ENCODE peak calls at places on chromosomes 12 and 14, in five cellular contexts. One of them, this sample, is unnamed.

GRCh38 chr14:94401083-94401482 is 12.7 kb upstream of the SERPINA1 start:
- DNase-seq in esophagus squamous epithelium: no peak
- DNase-seq in heart left ventricle: no peak
- DNase-seq in PC-3: peak; percentile 51
- DNase-seq in fibroblast of lung: no peak
- DNase-seq in this sample: peak; percentile 68

GRCh38 chr14:61754627-61755381 is 7.4 kb upstream of the SNAPC1 start:
- DNase-seq in esophagus squamous epithelium: no peak
- DNase-seq in heart left ventricle: no peak
- DNase-seq in PC-3: peak; percentile 64
- DNase-seq in fibroblast of lung: no peak
- DNase-seq in this sample: peak; percentile 65

GRCh38 chr14:40365305-40365704 is 933.1 kb upstream of the FBXO33 start:
- DNase-seq in esophagus squamous epithelium: no peak
- DNase-seq in heart left ventricle: no peak
- DNase-seq in PC-3: no peak
- DNase-seq in fibroblast of lung: no peak
- DNase-seq in this sample: no peak

GRCh38 chr14:52352546-52352945 is 38.4 kb downstream of the PTGER2 start:
- DNase-seq in esophagus squamous epithelium: no peak
- DNase-seq in heart left ventricle: no peak
- DNase-seq in PC-3: no peak
- DNase-seq in fibroblast of lung: peak; percentile 76
- DNase-seq in this sample: peak; percentile 28

GRCh38 chr14:68668028-68668427 is 124.8 kb downstream of the ZFP36L1 start:
- DNase-seq in esophagus squamous epithelium: no peak
- DNase-seq in heart left ventricle: no peak
- DNase-seq in PC-3: no peak
- DNase-seq in fibroblast of lung: no peak
- DNase-seq in this sample: no peak

GRCh38 chr12:51200156-51200555 is 17.7 kb downstream of the POU6F1 start:
- DNase-seq in esophagus squamous epithelium: no peak
- DNase-seq in heart left ventricle: no peak
- DNase-seq in PC-3: no peak
- DNase-seq in fibroblast of lung: no peak
- DNase-seq in this sample: no peak

GRCh38 chr14:81710232-81710845 is 176.7 kb upstream of the SEL1L start:
- DNase-seq in esophagus squamous epithelium: no peak
- DNase-seq in heart left ventricle: no peak
- DNase-seq in PC-3: peak; percentile 55
- DNase-seq in fibroblast of lung: peak; percentile 11
- DNase-seq in this sample: peak; percentile 1

GRCh38 chr12:24709201-24709600 is 239.7 kb downstream of the BCAT1 start:
- DNase-seq in esophagus squamous epithelium: no peak
- DNase-seq in heart left ventricle: no peak
- DNase-seq in PC-3: no peak
- DNase-seq in fibroblast of lung: peak; percentile 14
- DNase-seq in this sample: peak; percentile 48

GRCh38 chr14:64234877-64235651 is 59.1 kb downstream of the ESR2 start:
- DNase-seq in esophagus squamous epithelium: no peak
- DNase-seq in heart left ventricle: no peak
- DNase-seq in PC-3: peak; percentile 85
- DNase-seq in fibroblast of lung: peak; percentile 44
- DNase-seq in this sample: peak; percentile 14

GRCh38 chr12:88970742-88971141 is 381.6 kb downstream of the DUSP6 start:
- DNase-seq in esophagus squamous epithelium: no peak
- DNase-seq in heart left ventricle: no peak
- DNase-seq in PC-3: no peak
- DNase-seq in fibroblast of lung: no peak
- DNase-seq in this sample: no peak

GRCh38 chr12:51951843-51952722 is 584 bp downstream of the ACVR1B start:
- DNase-seq in esophagus squamous epithelium: no peak
- DNase-seq in heart left ventricle: peak; percentile 46
- DNase-seq in PC-3: peak; percentile 11
- DNase-seq in fibroblast of lung: no peak
- DNase-seq in this sample: no peak

GRCh38 chr14:69281450-69282169 is 21.7 kb downstream of the GALNT16 start:
- DNase-seq in esophagus squamous epithelium: no peak
- DNase-seq in heart left ventricle: peak; percentile 82
- DNase-seq in PC-3: no peak
- DNase-seq in fibroblast of lung: no peak
- DNase-seq in this sample: peak; percentile 5

GRCh38 chr12:120342156-120342555 is 14.6 kb upstream of the PLA2G1B start:
- DNase-seq in esophagus squamous epithelium: no peak
- DNase-seq in heart left ventricle: no peak
- DNase-seq in PC-3: no peak
- DNase-seq in fibroblast of lung: no peak
- DNase-seq in this sample: no peak

GRCh38 chr14:69500736-69501135 is 16.2 kb downstream of the PLEKHD1 start:
- DNase-seq in esophagus squamous epithelium: no peak
- DNase-seq in heart left ventricle: no peak
- DNase-seq in PC-3: no peak
- DNase-seq in fibroblast of lung: no peak
- DNase-seq in this sample: no peak

GRCh38 chr12:112148031-112148513 is 22.7 kb downstream of the TRAFD1 start:
- DNase-seq in esophagus squamous epithelium: no peak
- DNase-seq in heart left ventricle: no peak
- DNase-seq in PC-3: peak; percentile 89
- DNase-seq in fibroblast of lung: peak; percentile 65
- DNase-seq in this sample: peak; percentile 79

GRCh38 chr14:22026527-22026926 is 352.9 kb upstream of the OR4E1 start:
- DNase-seq in esophagus squamous epithelium: no peak
- DNase-seq in heart left ventricle: no peak
- DNase-seq in PC-3: peak; percentile 19
- DNase-seq in fibroblast of lung: no peak
- DNase-seq in this sample: no peak

GRCh38 chr14:36096090-36096489 is 80.4 kb downstream of the PTCSC3 start:
- DNase-seq in esophagus squamous epithelium: no peak
- DNase-seq in heart left ventricle: no peak
- DNase-seq in PC-3: peak; percentile 37
- DNase-seq in fibroblast of lung: no peak
- DNase-seq in this sample: peak; percentile 52

GRCh38 chr14:103089386-103090335 is 4.9 kb upstream of the EXOC3L4 start:
- DNase-seq in esophagus squamous epithelium: no peak
- DNase-seq in heart left ventricle: no peak
- DNase-seq in PC-3: no peak
- DNase-seq in fibroblast of lung: no peak
- DNase-seq in this sample: no peak
- H3K4me1 ChIP-seq in esophagus squamous epithelium: peaks cover 21% of the 10 kb centered on the region
- H3K4me1 ChIP-seq in heart left ventricle: peaks cover 6% of the 10 kb centered on the region
- H3K4me1 ChIP-seq in PC-3: no peaks in the 10 kb centered on the region
- H3K4me1 ChIP-seq in fibroblast of lung: peaks cover under 1% of the 10 kb centered on the region
- H3K4me1 ChIP-seq in this sample: peaks cover 11% of the 10 kb centered on the region

GRCh38 chr14:105069887-105070759 is 4.9 kb upstream of the GPR132 start:
- DNase-seq in esophagus squamous epithelium: no peak
- DNase-seq in heart left ventricle: no peak
- DNase-seq in PC-3: no peak
- DNase-seq in fibroblast of lung: peak; percentile 62
- DNase-seq in this sample: peak; percentile 33

GRCh38 chr14:105071326-105071725 is 6.1 kb upstream of the GPR132 start:
- DNase-seq in esophagus squamous epithelium: no peak
- DNase-seq in heart left ventricle: no peak
- DNase-seq in PC-3: no peak
- DNase-seq in fibroblast of lung: no peak
- DNase-seq in this sample: no peak

GRCh38 chr14:105071942-105072341 is 6.7 kb upstream of the GPR132 start:
- DNase-seq in esophagus squamous epithelium: no peak
- DNase-seq in heart left ventricle: no peak
- DNase-seq in PC-3: no peak
- DNase-seq in fibroblast of lung: no peak
- DNase-seq in this sample: no peak

GRCh38 chr14:105069554-105069886 is 4.3 kb upstream of the GPR132 start:
- DNase-seq in esophagus squamous epithelium: no peak
- DNase-seq in heart left ventricle: no peak
- DNase-seq in PC-3: no peak
- DNase-seq in fibroblast of lung: no peak
- DNase-seq in this sample: no peak

DNA sequence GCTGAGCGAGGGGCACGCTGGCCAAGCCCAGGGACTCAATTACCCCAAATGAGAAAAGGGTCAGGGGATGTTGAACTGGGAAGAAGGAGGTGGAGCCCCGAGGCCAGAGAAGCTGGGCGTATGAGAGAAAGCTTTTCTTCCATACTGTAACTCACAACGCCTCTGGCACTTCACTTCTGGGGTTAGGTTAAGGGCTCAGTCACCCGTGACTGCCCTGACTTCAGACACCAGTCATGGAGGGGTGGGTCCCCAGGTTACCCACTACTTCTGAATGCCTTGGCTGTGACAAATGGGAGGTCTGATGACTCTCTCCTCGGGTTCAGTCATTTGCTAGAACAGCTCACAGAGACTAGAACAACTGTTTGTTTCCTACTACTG is 5.5 kb upstream of the GPR132 start:
- DNase-seq in esophagus squamous epithelium: no peak
- DNase-seq in heart left ventricle: no peak
- DNase-seq in PC-3: no peak
- DNase-seq in fibroblast of lung: no peak
- DNase-seq in this sample: no peak
- H3K4me1 ChIP-seq in esophagus squamous epithelium: peaks cover 6% of the 10 kb centered on the region
- H3K4me1 ChIP-seq in heart left ventricle: peaks cover 5% of the 10 kb centered on the region
- H3K4me1 ChIP-seq in PC-3: peaks cover 11% of the 10 kb centered on the region
- H3K4me1 ChIP-seq in fibroblast of lung: peaks cover 9% of the 10 kb centered on the region
- H3K4me1 ChIP-seq in this sample: peaks cover 7% of the 10 kb centered on the region

DNA sequence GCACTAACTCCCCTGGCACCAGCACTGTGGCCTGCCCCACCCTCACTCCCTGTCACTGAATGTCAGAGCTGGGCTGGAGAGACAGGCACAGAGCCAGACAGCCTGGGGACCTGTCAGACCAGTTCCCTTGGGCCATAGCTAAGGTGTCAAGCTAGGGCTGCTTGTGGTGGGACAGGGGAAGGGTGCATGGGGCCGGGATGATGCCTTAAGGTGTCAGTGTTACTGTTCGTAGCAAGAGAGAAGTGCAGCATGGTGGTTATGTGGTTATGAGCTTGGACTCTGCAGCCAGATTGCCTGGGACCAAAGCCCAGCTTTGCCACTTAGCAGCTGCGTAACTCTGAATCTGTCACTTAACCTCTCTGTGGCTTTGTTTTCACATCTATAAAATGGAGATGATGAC is 3.8 kb downstream of the RAPGEF3 start:
- DNase-seq in esophagus squamous epithelium: no peak
- DNase-seq in heart left ventricle: peak; percentile 79
- DNase-seq in PC-3: peak; percentile 84
- DNase-seq in fibroblast of lung: no peak
- DNase-seq in this sample: no peak
- H3K4me1 ChIP-seq in esophagus squamous epithelium: peaks cover 67% of the 10 kb centered on the region
- H3K4me1 ChIP-seq in heart left ventricle: peaks cover 76% of the 10 kb centered on the region
- H3K4me1 ChIP-seq in PC-3: peaks cover 68% of the 10 kb centered on the region
- H3K4me1 ChIP-seq in fibroblast of lung: peaks cover 12% of the 10 kb centered on the region
- H3K4me1 ChIP-seq in this sample: peaks cover 21% of the 10 kb centered on the region

GRCh38 chr14:79735121-79735520 is 476.2 kb downstream of the DIO2 start:
- DNase-seq in esophagus squamous epithelium: no peak
- DNase-seq in heart left ventricle: no peak
- DNase-seq in PC-3: no peak
- DNase-seq in fibroblast of lung: no peak
- DNase-seq in this sample: no peak
- H3K4me1 ChIP-seq in esophagus squamous epithelium: no peaks in the 10 kb centered on the region
- H3K4me1 ChIP-seq in heart left ventricle: no peaks in the 10 kb centered on the region
- H3K4me1 ChIP-seq in PC-3: no peaks in the 10 kb centered on the region
- H3K4me1 ChIP-seq in fibroblast of lung: peaks cover 3% of the 10 kb centered on the region
- H3K4me1 ChIP-seq in this sample: no peaks in the 10 kb centered on the region

GRCh38 chr14:76313861-76314260 is 62.1 kb upstream of the ESRRB start:
- DNase-seq in esophagus squamous epithelium: no peak
- DNase-seq in heart left ventricle: no peak
- DNase-seq in PC-3: no peak
- DNase-seq in fibroblast of lung: no peak
- DNase-seq in this sample: no peak
- H3K4me1 ChIP-seq in esophagus squamous epithelium: no peaks in the 10 kb centered on the region
- H3K4me1 ChIP-seq in heart left ventricle: peaks cover 22% of the 10 kb centered on the region
- H3K4me1 ChIP-seq in PC-3: no peaks in the 10 kb centered on the region
- H3K4me1 ChIP-seq in fibroblast of lung: no peaks in the 10 kb centered on the region
- H3K4me1 ChIP-seq in this sample: no peaks in the 10 kb centered on the region

GRCh38 chr14:54048311-54048710 is 91.7 kb upstream of the BMP4 start:
- DNase-seq in esophagus squamous epithelium: no peak
- DNase-seq in heart left ventricle: no peak
- DNase-seq in PC-3: no peak
- DNase-seq in fibroblast of lung: no peak
- DNase-seq in this sample: no peak
- H3K4me1 ChIP-seq in esophagus squamous epithelium: no peaks in the 10 kb centered on the region
- H3K4me1 ChIP-seq in heart left ventricle: no peaks in the 10 kb centered on the region
- H3K4me1 ChIP-seq in PC-3: peaks cover 9% of the 10 kb centered on the region
- H3K4me1 ChIP-seq in fibroblast of lung: no peaks in the 10 kb centered on the region
- H3K4me1 ChIP-seq in this sample: no peaks in the 10 kb centered on the region

GRCh38 chr12:87556985-87557384 is 472.2 kb downstream of the C12orf50 start:
- DNase-seq in esophagus squamous epithelium: no peak
- DNase-seq in heart left ventricle: no peak
- DNase-seq in PC-3: no peak
- DNase-seq in fibroblast of lung: no peak
- DNase-seq in this sample: no peak
- H3K4me1 ChIP-seq in esophagus squamous epithelium: no peaks in the 10 kb centered on the region
- H3K4me1 ChIP-seq in heart left ventricle: no peaks in the 10 kb centered on the region
- H3K4me1 ChIP-seq in PC-3: no peaks in the 10 kb centered on the region
- H3K4me1 ChIP-seq in fibroblast of lung: no peaks in the 10 kb centered on the region
- H3K4me1 ChIP-seq in this sample: no peaks in the 10 kb centered on the region